ENCODE peak calls at places on chromosomes 7 and 10, in eight cellular contexts. One of them, this sample, is unnamed.
A peak's percentile ranks its signal among the peaks of the same experiment; 100 is the strongest.

GRCh38 chr7:129665013-129665401 is 53.5 kb downstream of the NRF1 start:
- DNase-seq in colonic mucosa: no peak
- DNase-seq in fibroblast of mammary gland: peak; percentile 97
- DNase-seq in tibial nerve: no peak
- DNase-seq in nephron progenitor cell: no peak
- DNase-seq in fibroblast of pulmonary artery: peak; percentile 94
- DNase-seq in A549: peak; percentile 38
- DNase-seq in AG09309: peak; percentile 83
- DNase-seq in this sample: peak; percentile 78

GRCh38 chr7:108282427-108282996 is 152.4 kb upstream of the LAMB4 start:
- DNase-seq in nephron progenitor cell: no peak
- DNase-seq in colonic mucosa: no peak
- DNase-seq in AG09309: no peak
- DNase-seq in A549: no peak
- DNase-seq in fibroblast of pulmonary artery: no peak
- DNase-seq in tibial nerve: no peak
- DNase-seq in fibroblast of mammary gland: peak; percentile 25
- DNase-seq in this sample: no peak

GRCh38 chr7:122525355-122525754 is 173.6 kb downstream of the RNF133 start:
- DNase-seq in A549: no peak
- DNase-seq in fibroblast of pulmonary artery: no peak
- DNase-seq in tibial nerve: no peak
- DNase-seq in fibroblast of mammary gland: peak; percentile 5
- DNase-seq in colonic mucosa: no peak
- DNase-seq in AG09309: no peak
- DNase-seq in nephron progenitor cell: no peak
- DNase-seq in this sample: no peak

GRCh38 chr7:70997275-70997674 is 134.7 kb upstream of the GALNT17 start:
- DNase-seq in tibial nerve: no peak
- DNase-seq in AG09309: no peak
- DNase-seq in colonic mucosa: no peak
- DNase-seq in nephron progenitor cell: no peak
- DNase-seq in A549: no peak
- DNase-seq in fibroblast of mammary gland: no peak
- DNase-seq in fibroblast of pulmonary artery: no peak
- DNase-seq in this sample: no peak

GRCh38 chr10:79148452-79149344 is 79.9 kb downstream of the ZMIZ1 start:
- DNase-seq in fibroblast of pulmonary artery: no peak
- DNase-seq in colonic mucosa: peak; percentile 69
- DNase-seq in nephron progenitor cell: no peak
- DNase-seq in A549: no peak
- DNase-seq in tibial nerve: peak; percentile 67
- DNase-seq in fibroblast of mammary gland: peak; percentile 76
- DNase-seq in AG09309: no peak
- DNase-seq in this sample: no peak

GRCh38 chr10:93468532-93469213 is 13.5 kb downstream of the MYOF start:
- DNase-seq in fibroblast of mammary gland: peak; percentile 96
- DNase-seq in nephron progenitor cell: no peak
- DNase-seq in fibroblast of pulmonary artery: peak; percentile 91
- DNase-seq in A549: peak; percentile 89
- DNase-seq in AG09309: no peak
- DNase-seq in tibial nerve: no peak
- DNase-seq in colonic mucosa: no peak
- DNase-seq in this sample: peak; percentile 92

GRCh38 chr7:135964254-135964653 is 12.9 kb downstream of the MTPN start:
- DNase-seq in A549: no peak
- DNase-seq in fibroblast of pulmonary artery: no peak
- DNase-seq in nephron progenitor cell: no peak
- DNase-seq in colonic mucosa: no peak
- DNase-seq in tibial nerve: no peak
- DNase-seq in fibroblast of mammary gland: peak; percentile 44
- DNase-seq in AG09309: no peak
- DNase-seq in this sample: no peak

GRCh38 chr7:55163733-55164132 is 144.9 kb downstream of the EGFR start:
- DNase-seq in tibial nerve: no peak
- DNase-seq in fibroblast of mammary gland: no peak
- DNase-seq in nephron progenitor cell: no peak
- DNase-seq in AG09309: no peak
- DNase-seq in A549: no peak
- DNase-seq in fibroblast of pulmonary artery: no peak
- DNase-seq in colonic mucosa: no peak
- DNase-seq in this sample: no peak

GRCh38 chr7:18541189-18541870 is 45.8 kb downstream of the HDAC9 start:
- DNase-seq in A549: no peak
- DNase-seq in nephron progenitor cell: no peak
- DNase-seq in fibroblast of mammary gland: peak; percentile 31
- DNase-seq in fibroblast of pulmonary artery: peak; percentile 39
- DNase-seq in tibial nerve: no peak
- DNase-seq in AG09309: peak; percentile 55
- DNase-seq in colonic mucosa: no peak
- DNase-seq in this sample: peak; percentile 90

GRCh38 chr7:158325530-158326381 is 261.9 kb downstream of the PTPRN2 start:
- DNase-seq in nephron progenitor cell: peak; percentile 81
- DNase-seq in fibroblast of pulmonary artery: no peak
- DNase-seq in tibial nerve: no peak
- DNase-seq in AG09309: no peak
- DNase-seq in fibroblast of mammary gland: no peak
- DNase-seq in A549: no peak
- DNase-seq in colonic mucosa: no peak
- DNase-seq in this sample: no peak

GRCh38 chr7:105782391-105783063 is 93.9 kb downstream of the ATXN7L1 start:
- DNase-seq in tibial nerve: peak; percentile 13
- DNase-seq in fibroblast of mammary gland: peak; percentile 89
- DNase-seq in AG09309: peak; percentile 58
- DNase-seq in fibroblast of pulmonary artery: peak; percentile 78
- DNase-seq in colonic mucosa: no peak
- DNase-seq in A549: no peak
- DNase-seq in nephron progenitor cell: no peak
- DNase-seq in this sample: no peak

GRCh38 chr7:43456200-43456599 is 126.7 kb upstream of the STK17A start:
- DNase-seq in fibroblast of mammary gland: no peak
- DNase-seq in nephron progenitor cell: no peak
- DNase-seq in A549: no peak
- DNase-seq in tibial nerve: no peak
- DNase-seq in AG09309: no peak
- DNase-seq in fibroblast of pulmonary artery: no peak
- DNase-seq in colonic mucosa: no peak
- DNase-seq in this sample: no peak

GRCh38 chr10:102352066-102352715 is 43.3 kb upstream of the NFKB2 start:
- DNase-seq in fibroblast of mammary gland: peak; percentile 65
- DNase-seq in AG09309: no peak
- DNase-seq in A549: peak; percentile 68
- DNase-seq in nephron progenitor cell: peak; percentile 76
- DNase-seq in colonic mucosa: peak; percentile 69
- DNase-seq in tibial nerve: peak; percentile 67
- DNase-seq in fibroblast of pulmonary artery: peak; percentile 72
- DNase-seq in this sample: no peak

GRCh38 chr10:14074062-14074884 is 256.5 kb downstream of the FRMD4A start:
- DNase-seq in tibial nerve: peak; percentile 87
- DNase-seq in fibroblast of pulmonary artery: peak; percentile 100
- DNase-seq in nephron progenitor cell: no peak
- DNase-seq in AG09309: peak; percentile 100
- DNase-seq in A549: peak; percentile 65
- DNase-seq in colonic mucosa: peak; percentile 67
- DNase-seq in fibroblast of mammary gland: peak; percentile 100
- DNase-seq in this sample: peak; percentile 99

GRCh38 chr7:2938514-2939192 is 94.5 kb upstream of the GNA12 start:
- DNase-seq in nephron progenitor cell: peak; percentile 36
- DNase-seq in colonic mucosa: no peak
- DNase-seq in fibroblast of pulmonary artery: no peak
- DNase-seq in fibroblast of mammary gland: no peak
- DNase-seq in AG09309: no peak
- DNase-seq in A549: no peak
- DNase-seq in tibial nerve: no peak
- DNase-seq in this sample: no peak

GRCh38 chr10:59096631-59097030 is 79.8 kb upstream of the PHYHIPL start:
- DNase-seq in AG09309: no peak
- DNase-seq in fibroblast of mammary gland: no peak
- DNase-seq in nephron progenitor cell: no peak
- DNase-seq in A549: no peak
- DNase-seq in colonic mucosa: no peak
- DNase-seq in fibroblast of pulmonary artery: no peak
- DNase-seq in tibial nerve: no peak
- DNase-seq in this sample: no peak

GRCh38 chr10:103854687-103855423 is 521 bp downstream of the SH3PXD2A start:
- DNase-seq in fibroblast of mammary gland: peak; percentile 86
- DNase-seq in nephron progenitor cell: peak; percentile 64
- DNase-seq in A549: peak; percentile 51
- DNase-seq in colonic mucosa: peak; percentile 67
- DNase-seq in AG09309: no peak
- DNase-seq in tibial nerve: no peak
- DNase-seq in fibroblast of pulmonary artery: no peak
- DNase-seq in this sample: no peak

DNA sequence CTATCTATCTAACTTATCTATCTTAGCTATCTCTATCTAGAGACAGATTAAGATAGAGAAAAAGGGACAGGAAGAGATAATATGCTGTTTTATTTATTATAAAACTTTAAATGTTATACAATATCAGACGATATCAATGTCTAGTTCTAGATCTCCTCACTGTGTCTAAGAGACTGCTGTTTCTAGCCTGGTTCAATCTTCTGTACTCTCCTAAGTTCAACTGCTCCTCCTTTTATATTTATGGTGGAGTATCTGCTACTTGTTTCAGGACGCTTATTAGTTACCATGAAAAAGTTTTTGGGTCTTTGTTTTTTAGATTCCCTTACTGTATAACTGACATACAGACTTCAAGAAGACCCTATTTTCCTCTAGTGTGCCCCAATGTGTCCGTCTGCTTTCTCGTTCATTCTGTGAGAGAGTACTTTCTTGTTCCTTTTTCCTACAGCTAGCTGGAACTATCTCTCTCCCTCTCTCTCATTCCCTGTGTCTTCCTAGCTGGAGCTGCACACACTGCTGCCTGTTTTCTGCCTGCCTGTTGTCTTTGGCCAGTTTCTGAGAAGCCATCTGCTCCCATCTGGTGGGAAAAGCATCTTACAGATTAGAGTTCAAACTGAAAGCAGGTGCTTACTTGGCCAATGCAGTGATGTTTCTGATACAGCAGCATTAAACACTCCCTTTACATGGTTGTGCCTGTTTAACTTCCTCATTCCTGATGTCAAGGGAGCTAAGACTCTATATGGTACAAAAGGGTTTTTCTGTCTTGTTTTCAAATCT is 49.4 kb upstream of the ARL4A start:
- DNase-seq in A549: no peak
- DNase-seq in tibial nerve: no peak
- DNase-seq in nephron progenitor cell: no peak
- DNase-seq in fibroblast of pulmonary artery: no peak
- DNase-seq in fibroblast of mammary gland: peak; percentile 11
- DNase-seq in colonic mucosa: no peak
- DNase-seq in AG09309: no peak
- DNase-seq in this sample: no peak
- TF ChIP-seq CTCF in A549: no peak
- TF ChIP-seq CTCF in tibial nerve: no peak
- TF ChIP-seq CTCF in nephron progenitor cell: no peak
- TF ChIP-seq CTCF in fibroblast of pulmonary artery: no peak
- TF ChIP-seq CTCF in fibroblast of mammary gland: no peak
- TF ChIP-seq CTCF in colonic mucosa: no peak
- TF ChIP-seq CTCF in AG09309: no peak
- TF ChIP-seq CTCF in this sample: no peak

GRCh38 chr10:98115388-98115787 is 19.1 kb upstream of the R3HCC1L start:
- DNase-seq in AG09309: no peak
- DNase-seq in A549: no peak
- DNase-seq in tibial nerve: no peak
- DNase-seq in fibroblast of pulmonary artery: no peak
- DNase-seq in colonic mucosa: no peak
- DNase-seq in nephron progenitor cell: no peak
- DNase-seq in fibroblast of mammary gland: no peak
- DNase-seq in this sample: no peak
- TF ChIP-seq CTCF in AG09309: no peak
- TF ChIP-seq CTCF in A549: no peak
- TF ChIP-seq CTCF in tibial nerve: no peak
- TF ChIP-seq CTCF in fibroblast of pulmonary artery: no peak
- TF ChIP-seq CTCF in colonic mucosa: no peak
- TF ChIP-seq CTCF in nephron progenitor cell: no peak
- TF ChIP-seq CTCF in fibroblast of mammary gland: no peak
- TF ChIP-seq CTCF in this sample: no peak

DNA sequence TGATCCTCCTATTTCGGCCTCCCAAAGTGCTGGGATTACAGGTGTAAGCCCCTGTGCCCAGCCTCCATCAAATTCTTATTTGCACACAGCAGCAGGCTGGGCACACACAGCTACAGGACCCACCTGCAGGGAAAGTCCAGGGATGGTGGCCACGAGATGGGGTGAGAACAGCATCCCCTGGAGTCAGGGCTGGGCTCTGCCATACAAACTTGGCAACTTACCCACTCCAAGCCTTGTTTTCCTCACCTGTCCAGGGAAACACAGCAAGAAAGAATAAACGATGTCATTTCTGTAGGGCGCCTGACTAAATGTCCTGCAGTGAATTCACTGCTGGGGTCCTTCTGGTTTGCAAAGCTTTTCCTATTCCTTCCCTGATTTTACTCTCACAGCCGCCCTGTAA is 5.5 kb downstream of the MYH16 start:
- DNase-seq in AG09309: no peak
- DNase-seq in colonic mucosa: no peak
- DNase-seq in tibial nerve: no peak
- DNase-seq in fibroblast of mammary gland: no peak
- DNase-seq in fibroblast of pulmonary artery: no peak
- DNase-seq in nephron progenitor cell: no peak
- DNase-seq in A549: no peak
- DNase-seq in this sample: no peak
- TF ChIP-seq CTCF in AG09309: peak; percentile 16
- TF ChIP-seq CTCF in colonic mucosa: no peak
- TF ChIP-seq CTCF in tibial nerve: no peak
- TF ChIP-seq CTCF in fibroblast of mammary gland: no peak
- TF ChIP-seq CTCF in fibroblast of pulmonary artery: no peak
- TF ChIP-seq CTCF in nephron progenitor cell: no peak
- TF ChIP-seq CTCF in A549: no peak
- TF ChIP-seq CTCF in this sample: peak; percentile 20

GRCh38 chr7:114949227-114949626 is 27.3 kb downstream of the MDFIC start:
- DNase-seq in tibial nerve: no peak
- DNase-seq in fibroblast of pulmonary artery: no peak
- DNase-seq in AG09309: no peak
- DNase-seq in nephron progenitor cell: no peak
- DNase-seq in fibroblast of mammary gland: no peak
- DNase-seq in A549: no peak
- DNase-seq in colonic mucosa: no peak
- DNase-seq in this sample: no peak

GRCh38 chr7:114957434-114957833 is 35.5 kb downstream of the MDFIC start:
- DNase-seq in colonic mucosa: no peak
- DNase-seq in AG09309: no peak
- DNase-seq in fibroblast of mammary gland: no peak
- DNase-seq in nephron progenitor cell: no peak
- DNase-seq in A549: no peak
- DNase-seq in fibroblast of pulmonary artery: no peak
- DNase-seq in tibial nerve: no peak
- DNase-seq in this sample: no peak

GRCh38 chr7:114956702-114957101 is 34.8 kb downstream of the MDFIC start:
- DNase-seq in fibroblast of mammary gland: no peak
- DNase-seq in tibial nerve: no peak
- DNase-seq in colonic mucosa: no peak
- DNase-seq in A549: no peak
- DNase-seq in fibroblast of pulmonary artery: no peak
- DNase-seq in AG09309: no peak
- DNase-seq in nephron progenitor cell: no peak
- DNase-seq in this sample: no peak

GRCh38 chr7:114952296-114952695 is 30.4 kb downstream of the MDFIC start:
- DNase-seq in nephron progenitor cell: no peak
- DNase-seq in A549: no peak
- DNase-seq in fibroblast of pulmonary artery: no peak
- DNase-seq in colonic mucosa: no peak
- DNase-seq in AG09309: no peak
- DNase-seq in tibial nerve: no peak
- DNase-seq in fibroblast of mammary gland: no peak
- DNase-seq in this sample: no peak

GRCh38 chr7:114953724-114954123 is 31.8 kb downstream of the MDFIC start:
- DNase-seq in colonic mucosa: no peak
- DNase-seq in fibroblast of pulmonary artery: no peak
- DNase-seq in tibial nerve: no peak
- DNase-seq in A549: no peak
- DNase-seq in nephron progenitor cell: no peak
- DNase-seq in AG09309: no peak
- DNase-seq in fibroblast of mammary gland: no peak
- DNase-seq in this sample: no peak
- TF ChIP-seq CTCF in colonic mucosa: no peak
- TF ChIP-seq CTCF in fibroblast of pulmonary artery: no peak
- TF ChIP-seq CTCF in tibial nerve: no peak
- TF ChIP-seq CTCF in A549: no peak
- TF ChIP-seq CTCF in nephron progenitor cell: no peak
- TF ChIP-seq CTCF in AG09309: no peak
- TF ChIP-seq CTCF in fibroblast of mammary gland: peak; percentile 11
- TF ChIP-seq CTCF in this sample: peak; percentile 13